ENCODE peak calls at places on chromosome 22, in four cellular contexts. D is stomach, C is ovary, F is pancreas. S is an unnamed sample.

GRCh38 chr22:31313366-31314147 is 21.3 kb upstream of the PIK3IP1 start:
- DNase-seq in D (peak; percentile 94), C (peak; percentile 91), F (peak; percentile 90), S (peak; percentile 73)

GRCh38 chr22:35071784-35072183 is 5.8 kb downstream of the ISX start:
- DNase-seq in F (no peak), D (no peak), C (no peak), S (peak; percentile 64)

GRCh38 chr22:31866918-31867317 is 77.4 kb upstream of the YWHAH start:
- DNase-seq in C (no peak), F (no peak), D (no peak), S (no peak)

GRCh38 chr22:17827466-17827865 is 53.2 kb upstream of the BID start:
- DNase-seq in F (no peak), D (no peak), C (no peak), S (no peak)

GRCh38 chr22:25086902-25087282 is 112.8 kb upstream of the CRYBB3 start:
- DNase-seq in F (no peak), D (no peak), C (no peak), S (no peak)

GRCh38 chr22:20666560-20666959 is 107.4 kb upstream of the SERPIND1 start:
- DNase-seq in C (no peak), D (no peak), F (no peak), S (no peak)

GRCh38 chr22:37228106-37229011 is 15.7 kb downstream of the RAC2 start:
- DNase-seq in C (no peak), D (no peak), F (no peak), S (no peak)

GRCh38 chr22:20550851-20551744 is 43.7 kb downstream of the MED15 start:
- DNase-seq in F (no peak), D (no peak), C (peak; percentile 71), S (no peak)

GRCh38 chr22:35335936-35336781 is 36.5 kb downstream of the TOM1 start:
- DNase-seq in C (no peak), D (peak; percentile 79), F (peak; percentile 87), S (no peak)

DNA sequence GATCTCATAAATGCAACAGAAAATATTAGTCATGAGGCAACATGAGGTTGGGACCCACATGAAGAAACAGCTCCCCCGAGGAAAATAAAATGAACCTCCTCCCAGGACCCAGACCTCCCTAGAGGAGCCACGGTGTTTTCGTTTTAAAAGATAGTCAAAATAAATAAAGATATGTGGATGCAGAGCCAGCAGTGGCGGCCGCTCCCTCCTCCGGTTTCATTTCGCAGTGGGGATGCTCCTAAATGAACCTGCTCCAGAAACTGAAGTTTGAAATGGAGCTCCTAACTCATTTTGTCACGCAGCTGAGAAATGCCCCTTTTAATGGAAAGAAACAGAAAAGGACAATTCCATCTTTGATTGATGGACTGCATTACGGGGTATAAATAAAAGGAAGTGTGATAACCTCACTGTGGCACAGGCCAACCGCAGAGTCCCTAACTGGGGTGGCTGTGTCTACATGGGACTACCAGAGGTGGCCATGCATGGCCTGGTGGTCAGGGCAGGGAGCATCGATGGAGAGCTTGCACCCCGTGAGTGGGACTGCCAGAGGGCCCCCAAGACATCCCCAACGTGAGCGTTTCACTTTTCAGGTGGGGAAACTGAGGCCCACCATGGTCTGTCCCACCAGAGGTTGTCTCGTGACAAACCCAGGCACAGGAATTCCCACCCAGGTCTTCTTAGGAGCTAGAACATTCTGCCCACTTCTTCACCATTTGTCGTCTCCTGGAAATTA is 426.6 kb downstream of the BRD1 start:
- DNase-seq in D (peak; percentile 7), C (no peak), F (no peak), S (no peak)
- H3K9me3 ChIP-seq in D (no peaks in the 10 kb centered on the region), C (no peaks in the 10 kb centered on the region), F (no peaks in the 10 kb centered on the region), S (no peaks in the 10 kb centered on the region)

DNA sequence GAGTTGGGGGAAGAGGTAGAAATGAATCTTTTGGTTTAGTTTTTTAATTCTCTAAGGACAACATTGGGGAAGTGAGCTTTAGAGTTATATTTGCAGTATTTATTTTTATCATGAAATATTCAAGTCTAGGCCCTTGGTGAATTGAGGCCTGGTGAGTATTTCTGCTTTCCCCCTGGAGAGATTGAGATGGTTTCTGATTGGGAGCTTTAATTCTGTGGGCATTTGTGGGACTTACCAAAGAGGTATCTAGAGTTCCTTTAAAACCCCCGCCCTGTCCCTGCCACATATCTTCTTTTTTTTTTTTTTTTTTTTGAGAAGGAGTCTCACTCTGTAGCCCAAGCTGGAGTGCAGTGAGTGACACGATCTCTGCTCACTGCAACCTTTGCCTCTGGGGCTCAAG is 9.6 kb downstream of the ACO2 start:
- DNase-seq in F (no peak), C (no peak), D (no peak), S (no peak)
- H3K27ac ChIP-seq in F (no peak overlapping the region), C (no peak overlapping the region), D (peak overlapping the region; percentile 59), S (no peak overlapping the region)

DNA sequence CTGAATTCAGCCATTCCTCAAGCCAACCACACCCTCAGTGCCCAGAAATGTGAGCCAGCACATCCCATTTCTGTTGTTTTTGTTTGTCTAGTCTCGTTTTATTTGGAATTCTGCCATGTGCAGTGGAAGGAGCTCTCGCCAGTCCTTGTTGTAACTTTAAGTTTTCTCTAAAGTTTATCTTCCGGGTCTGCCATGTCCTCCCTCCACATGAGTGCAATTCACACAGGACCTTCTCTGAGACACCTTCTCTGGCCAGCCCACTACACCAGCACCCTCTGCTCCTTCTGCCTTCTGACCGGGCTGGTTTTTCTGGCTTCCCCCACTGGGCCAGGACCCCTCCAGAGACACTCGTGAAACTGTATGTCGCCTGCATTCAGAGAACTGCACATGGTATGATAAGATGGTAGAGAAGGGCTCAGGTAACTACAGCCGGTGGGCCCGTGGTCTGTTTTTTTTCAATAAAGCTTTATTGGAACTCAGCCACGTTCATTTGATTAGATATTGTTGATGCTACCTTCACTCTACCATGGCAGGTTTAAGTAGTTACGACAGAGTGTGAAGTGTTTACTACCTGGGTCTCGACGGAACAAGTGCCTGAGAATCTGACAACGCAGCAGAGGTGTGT is 513.9 kb downstream of the TBC1D22A start:
- DNase-seq in F (no peak), D (no peak), C (no peak), S (no peak)
- H3K9me3 ChIP-seq in F (no peaks in the 10 kb centered on the region), D (no peaks in the 10 kb centered on the region), C (no peaks in the 10 kb centered on the region), S (no peaks in the 10 kb centered on the region)

DNA sequence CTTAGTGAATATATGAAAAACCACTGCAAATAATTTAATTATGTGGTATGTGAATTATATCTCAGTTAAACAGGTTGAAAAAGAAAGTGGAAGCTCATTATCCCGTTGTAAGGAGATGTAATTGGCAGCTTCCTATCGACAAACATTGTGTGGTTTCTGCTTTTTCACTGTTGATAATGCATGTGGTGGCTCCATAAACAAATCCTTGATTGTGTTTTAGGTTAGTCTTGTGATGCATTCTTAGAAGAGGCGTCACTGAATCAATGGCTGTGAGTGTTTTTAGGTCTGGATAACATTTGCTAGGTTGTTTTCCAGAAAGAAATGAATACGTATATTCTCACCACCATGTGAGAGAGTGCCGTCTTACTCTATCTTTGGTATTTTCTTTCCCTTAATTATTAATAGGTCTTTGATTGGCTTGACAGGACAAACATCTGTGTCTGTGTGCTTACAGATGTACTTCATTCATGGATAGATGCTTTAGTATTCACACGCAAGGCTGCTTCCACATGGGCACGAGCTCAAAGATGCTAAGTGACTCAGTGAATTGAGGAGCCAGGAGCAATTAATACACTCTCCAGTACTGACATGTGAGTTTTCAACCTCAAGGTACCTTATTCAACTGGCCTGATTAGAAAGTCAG is 166.7 kb downstream of the TBC1D22A start:
- DNase-seq in F (no peak), C (no peak), D (no peak), S (no peak)
- H3K27ac ChIP-seq in F (no peak overlapping the region), C (no peak overlapping the region), D (no peak overlapping the region), S (no peak overlapping the region)

GRCh38 chr22:48333816-48334735 is 1493.6 kb downstream of the BRD1 start:
- DNase-seq in C (no peak), D (no peak), F (no peak), S (no peak)
- H3K9me3 ChIP-seq in C (no peaks in the 10 kb centered on the region), D (no peaks in the 10 kb centered on the region), F (no peaks in the 10 kb centered on the region), S (no peaks in the 10 kb centered on the region)

GRCh38 chr22:42943981-42944380 is 71.0 kb downstream of the PACSIN2 start:
- DNase-seq in F (no peak), D (no peak), C (no peak), S (no peak)

GRCh38 chr22:42945027-42945426 is 69.9 kb downstream of the PACSIN2 start:
- DNase-seq in F (no peak), D (no peak), C (no peak), S (no peak)

GRCh38 chr22:42939941-42940653 is 74.9 kb downstream of the PACSIN2 start:
- DNase-seq in F (peak; percentile 86), D (peak; percentile 69), C (no peak), S (peak; percentile 86)

GRCh38 chr22:42944409-42944808 is 70.5 kb downstream of the PACSIN2 start:
- DNase-seq in C (no peak), F (no peak), D (no peak), S (no peak)

DNA sequence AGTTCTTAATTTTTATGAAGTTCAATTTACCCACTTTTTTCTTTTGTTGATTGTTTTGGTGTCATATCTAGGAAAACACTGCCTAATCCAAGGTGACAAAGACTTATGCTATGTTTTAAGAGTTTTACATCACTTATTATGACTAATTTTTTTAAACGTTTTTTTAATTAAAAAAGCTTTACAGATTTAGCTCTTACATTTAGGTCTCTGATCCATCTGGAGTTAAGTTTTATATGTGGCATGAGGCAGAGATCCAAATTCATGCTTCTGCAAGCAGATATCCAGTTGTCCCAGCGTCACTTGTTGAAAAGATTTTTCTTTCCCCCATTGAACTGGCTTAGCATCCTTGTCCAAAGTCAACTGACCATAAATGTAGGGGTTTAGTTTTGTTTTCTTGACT is 72.6 kb downstream of the PACSIN2 start:
- DNase-seq in F (no peak), C (no peak), D (no peak), S (no peak)
- H3K27ac ChIP-seq in F (no peak overlapping the region), C (no peak overlapping the region), D (peak overlapping the region; percentile 36), S (no peak overlapping the region)

GRCh38 chr22:47547881-47548630 is 785.6 kb downstream of the TBC1D22A start:
- DNase-seq in F (no peak), D (no peak), C (no peak), S (no peak)

GRCh38 chr22:47544696-47545095 is 782.2 kb downstream of the TBC1D22A start:
- DNase-seq in D (no peak), C (no peak), F (no peak), S (no peak)

GRCh38 chr22:47549741-47550340 is 787.4 kb downstream of the TBC1D22A start:
- DNase-seq in D (peak; percentile 24), C (no peak), F (no peak), S (no peak)

GRCh38 chr22:47548953-47549740 is 786.7 kb downstream of the TBC1D22A start:
- DNase-seq in F (no peak), C (no peak), D (no peak), S (no peak)

DNA sequence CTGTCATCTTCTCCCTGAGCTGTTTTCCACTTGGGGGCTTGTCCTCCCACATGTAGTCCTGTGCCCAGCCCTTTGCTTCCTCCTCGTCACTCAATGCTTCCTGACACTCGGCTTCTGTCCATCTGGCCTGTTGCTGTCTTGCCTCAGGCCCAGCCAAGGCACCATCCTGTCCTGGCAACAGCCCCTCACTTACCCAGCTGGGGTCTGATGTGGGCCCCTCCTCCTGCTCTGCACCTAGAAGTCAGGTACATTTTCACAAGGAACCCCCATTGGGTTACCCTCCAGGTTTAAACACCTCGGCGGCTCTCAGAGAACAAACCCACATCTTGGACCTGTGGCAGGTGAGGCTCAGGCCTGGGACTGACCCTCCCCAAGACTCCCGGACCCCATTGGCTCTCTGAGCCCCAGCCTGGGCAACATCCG is 784.8 kb downstream of the TBC1D22A start:
- DNase-seq in F (no peak), C (no peak), D (no peak), S (no peak)
- H3K9me3 ChIP-seq in F (no peaks in the 10 kb centered on the region), C (no peaks in the 10 kb centered on the region), D (no peaks in the 10 kb centered on the region), S (no peaks in the 10 kb centered on the region)

S was measured in small intestine.